ENCODE peak calls at places on chromosomes 3 and 15, in five cellular contexts. A is stimulated activated CD4-positive, alpha-beta T cell treated with anti-CD3 and anti-CD28 coated beads, Interleukin-12 subunit alpha, Interleukin-12 subunit beta, amount 100 ng/mL, for 4 hours; F is T-helper 9 cell; M is T-helper 1 cell; K is posterior cingulate gyrus. V is an unnamed sample.

GRCh38 chr15:56744701-56745683 is 11.7 kb upstream of the ZNF280D start:
- DNase-seq in K (no peak), F (no peak), M (no peak), A (no peak), V (no peak)

GRCh38 chr3:120772081-120772480 is 29.5 kb downstream of the GTF2E1 start:
- DNase-seq in K (no peak), F (no peak), M (no peak), A (no peak), V (no peak)

GRCh38 chr3:143531101-143531500 is 317.2 kb downstream of the SLC9A9 start:
- DNase-seq in A (no peak), M (no peak), F (no peak), K (no peak), V (no peak)

GRCh38 chr15:31278544-31279220 is 48.0 kb upstream of the KLF13 start:
- DNase-seq in K (no peak), A (no peak), M (no peak), F (no peak), V (no peak)

GRCh38 chr3:25713316-25713967 is 48.7 kb upstream of the TOP2B start:
- DNase-seq in A (no peak), F (no peak), K (no peak), M (no peak), V (no peak)

GRCh38 chr15:80925597-80926059 is 64.0 kb downstream of the MESD start:
- DNase-seq in F (no peak), A (no peak), K (no peak), M (no peak), V (no peak)

GRCh38 chr3:20528180-20528579 is 342.2 kb upstream of the SGO1 start:
- DNase-seq in K (no peak), A (no peak), F (no peak), M (no peak), V (peak; percentile 55)

GRCh38 chr15:68352401-68353062 is 75.0 kb downstream of the FEM1B start:
- DNase-seq in F (no peak), A (peak; percentile 25), K (no peak), M (no peak), V (peak; percentile 96)

GRCh38 chr15:42363487-42363886 is 4.2 kb downstream of the CAPN3 start:
- DNase-seq in A (no peak), M (no peak), F (no peak), K (no peak), V (no peak)

GRCh38 chr15:28935316-28935715 is 49.5 kb downstream of the APBA2 start:
- DNase-seq in K (peak; percentile 42), M (no peak), A (peak; percentile 24), F (no peak), V (no peak)

GRCh38 chr3:145124886-145125285 is 1036.1 kb downstream of the PLOD2 start:
- DNase-seq in K (no peak), A (no peak), M (no peak), F (no peak), V (no peak)

GRCh38 chr3:116702370-116702769 is 7.2 kb upstream of the TUSC7 start:
- DNase-seq in A (no peak), F (no peak), M (no peak), K (no peak), V (no peak)

GRCh38 chr3:126528800-126529541 is 5.0 kb downstream of the CHST13 start:
- DNase-seq in F (no peak), A (no peak), M (no peak), K (no peak), V (no peak)

GRCh38 chr15:98658831-98659699 is 10.7 kb downstream of the IGF1R start:
- DNase-seq in M (no peak), K (no peak), F (no peak), A (peak; percentile 12), V (no peak)

GRCh38 chr15:29040367-29040745 is 154.6 kb downstream of the APBA2 start:
- DNase-seq in K (no peak), A (no peak), M (no peak), F (no peak), V (no peak)

GRCh38 chr15:85725019-85725418 is 69.7 kb downstream of the KLHL25 start:
- DNase-seq in M (no peak), F (no peak), A (no peak), K (no peak), V (no peak)

GRCh38 chr3:70119892-70120291 is 120.4 kb downstream of the SAMMSON start:
- DNase-seq in M (no peak), K (no peak), F (no peak), A (no peak), V (no peak)

GRCh38 chr15:65278480-65278879 is 8.2 kb downstream of the PARP16 start:
- DNase-seq in K (no peak), F (no peak), M (no peak), A (no peak), V (no peak)

GRCh38 chr3:172467170-172467824 is 19.0 kb upstream of the GHSR start:
- DNase-seq in F (no peak), K (no peak), A (no peak), M (no peak), V (peak; percentile 29)

GRCh38 chr3:103410231-103410630 is 975.4 kb downstream of the ZPLD1 start:
- DNase-seq in A (no peak), K (no peak), F (no peak), M (no peak), V (no peak)

GRCh38 chr3:38533285-38533994 is 37.3 kb downstream of the EXOG start:
- DNase-seq in F (no peak), K (no peak), M (no peak), A (no peak), V (no peak)

GRCh38 chr15:77455696-77456293 is 35.1 kb downstream of the HMG20A start:
- DNase-seq in M (no peak), F (no peak), K (no peak), A (no peak), V (peak; percentile 91)

GRCh38 chr15:74613089-74613952 is 2.3 kb upstream of the CLK3 start:
- DNase-seq in A (no peak), K (no peak), M (no peak), F (no peak), V (no peak)

GRCh38 chr15:63514533-63514943 is 10.1 kb downstream of the USP3 start:
- DNase-seq in M (no peak), K (no peak), F (no peak), A (no peak), V (no peak)

GRCh38 chr3:58416191-58416590 is 17.4 kb downstream of the PDHB start:
- DNase-seq in M (no peak), A (no peak), K (no peak), F (no peak), V (no peak)

GRCh38 chr15:33309602-33310276 is 1.0 kb upstream of the RYR3 start:
- DNase-seq in M (no peak), F (no peak), K (no peak), A (no peak), V (no peak)

GRCh38 chr3:169266351-169266750 is 397.2 kb downstream of the MECOM start:
- DNase-seq in K (no peak), M (no peak), F (no peak), A (no peak), V (no peak)

GRCh38 chr3:81581966-81582599 is 179.4 kb downstream of the GBE1 start:
- DNase-seq in F (no peak), K (peak; percentile 34), A (no peak), M (no peak), V (peak; percentile 17)

GRCh38 chr15:40105517-40106202 is 3.0 kb downstream of the BMF start:
- DNase-seq in A (no peak), M (peak; percentile 38), F (no peak), K (no peak), V (no peak)

GRCh38 chr15:85589873-85590272 is 204.9 kb downstream of the KLHL25 start:
- DNase-seq in F (no peak), K (no peak), M (no peak), A (no peak), V (no peak)